ENCODE peak calls at places on chromosomes 3 and 15, in five cellular contexts. One of them, this sample, is unnamed.

GRCh38 chr3:53150247-53151085 is 10.5 kb upstream of the PRKCD start:
- DNase-seq in adipocyte: no peak
- DNase-seq in tibial artery: no peak
- DNase-seq in hepatocyte: no peak
- DNase-seq in psoas muscle: peak; percentile 67
- DNase-seq in this sample: peak; percentile 81

GRCh38 chr3:157921271-157921670 is 184.9 kb downstream of the SHOX2 start:
- DNase-seq in psoas muscle: no peak
- DNase-seq in tibial artery: no peak
- DNase-seq in adipocyte: peak; percentile 49
- DNase-seq in hepatocyte: no peak
- DNase-seq in this sample: no peak

GRCh38 chr3:169241928-169242751 is 421.4 kb downstream of the MECOM start:
- DNase-seq in tibial artery: no peak
- DNase-seq in adipocyte: peak; percentile 42
- DNase-seq in hepatocyte: peak; percentile 33
- DNase-seq in psoas muscle: no peak
- DNase-seq in this sample: peak; percentile 58

GRCh38 chr15:72155021-72155621 is 36.9 kb downstream of the SENP8 start:
- DNase-seq in hepatocyte: peak; percentile 64
- DNase-seq in adipocyte: peak; percentile 68
- DNase-seq in tibial artery: peak; percentile 84
- DNase-seq in psoas muscle: peak; percentile 78
- DNase-seq in this sample: peak; percentile 37

GRCh38 chr3:156474560-156475389 is 80.1 kb downstream of the SSR3 start:
- DNase-seq in tibial artery: no peak
- DNase-seq in adipocyte: no peak
- DNase-seq in psoas muscle: no peak
- DNase-seq in hepatocyte: no peak
- DNase-seq in this sample: no peak

GRCh38 chr3:156050918-156051317 is 69.5 kb upstream of the KCNAB1 start:
- DNase-seq in tibial artery: no peak
- DNase-seq in adipocyte: no peak
- DNase-seq in psoas muscle: no peak
- DNase-seq in hepatocyte: no peak
- DNase-seq in this sample: no peak

GRCh38 chr15:64249406-64249805 is 86.6 kb upstream of the PPIB start:
- DNase-seq in tibial artery: no peak
- DNase-seq in psoas muscle: no peak
- DNase-seq in hepatocyte: peak; percentile 37
- DNase-seq in adipocyte: no peak
- DNase-seq in this sample: no peak

GRCh38 chr15:96392380-96393208 is 62.1 kb downstream of the NR2F2 start:
- DNase-seq in psoas muscle: no peak
- DNase-seq in adipocyte: no peak
- DNase-seq in tibial artery: no peak
- DNase-seq in hepatocyte: no peak
- DNase-seq in this sample: no peak

GRCh38 chr15:48437178-48437577 is 105.9 kb downstream of the DUT start:
- DNase-seq in adipocyte: no peak
- DNase-seq in psoas muscle: no peak
- DNase-seq in tibial artery: no peak
- DNase-seq in hepatocyte: no peak
- DNase-seq in this sample: no peak

GRCh38 chr3:18062289-18063025 is 320.0 kb upstream of the TBC1D5 start:
- DNase-seq in adipocyte: peak; percentile 15
- DNase-seq in psoas muscle: no peak
- DNase-seq in hepatocyte: no peak
- DNase-seq in tibial artery: no peak
- DNase-seq in this sample: peak; percentile 36

GRCh38 chr15:75346796-75347221 is at the start of gene NEIL1:
- DNase-seq in adipocyte: peak; percentile 25
- DNase-seq in psoas muscle: peak; percentile 48
- DNase-seq in hepatocyte: peak; percentile 28
- DNase-seq in tibial artery: no peak
- DNase-seq in this sample: no peak

GRCh38 chr3:12972791-12973702 is 100.2 kb downstream of the IQSEC1 start:
- DNase-seq in tibial artery: no peak
- DNase-seq in psoas muscle: no peak
- DNase-seq in adipocyte: no peak
- DNase-seq in hepatocyte: no peak
- DNase-seq in this sample: no peak

GRCh38 chr3:150414273-150414672 is 6.2 kb downstream of the TSC22D2 start:
- DNase-seq in hepatocyte: peak; percentile 21
- DNase-seq in psoas muscle: no peak
- DNase-seq in tibial artery: no peak
- DNase-seq in adipocyte: peak; percentile 76
- DNase-seq in this sample: peak; percentile 44

GRCh38 chr15:67808821-67809220 is 16.5 kb upstream of the SKOR1 start:
- DNase-seq in hepatocyte: no peak
- DNase-seq in adipocyte: no peak
- DNase-seq in psoas muscle: no peak
- DNase-seq in tibial artery: no peak
- DNase-seq in this sample: no peak

GRCh38 chr3:135930243-135930642 is 35.3 kb upstream of the PPP2R3A start:
- DNase-seq in psoas muscle: no peak
- DNase-seq in adipocyte: peak; percentile 22
- DNase-seq in hepatocyte: no peak
- DNase-seq in tibial artery: no peak
- DNase-seq in this sample: no peak

GRCh38 chr3:56915969-56916586 is 114.3 kb upstream of the ARHGEF3 start:
- DNase-seq in tibial artery: no peak
- DNase-seq in psoas muscle: no peak
- DNase-seq in adipocyte: no peak
- DNase-seq in hepatocyte: no peak
- DNase-seq in this sample: no peak

GRCh38 chr3:152842423-152842822 is 7.5 kb downstream of the P2RY1 start:
- DNase-seq in psoas muscle: no peak
- DNase-seq in tibial artery: no peak
- DNase-seq in adipocyte: no peak
- DNase-seq in hepatocyte: no peak
- DNase-seq in this sample: no peak

GRCh38 chr3:55264933-55265332 is 222.2 kb downstream of the WNT5A start:
- DNase-seq in adipocyte: peak; percentile 17
- DNase-seq in psoas muscle: no peak
- DNase-seq in hepatocyte: no peak
- DNase-seq in tibial artery: no peak
- DNase-seq in this sample: no peak

GRCh38 chr3:55269096-55269495 is 218.0 kb downstream of the WNT5A start:
- DNase-seq in psoas muscle: no peak
- DNase-seq in tibial artery: no peak
- DNase-seq in adipocyte: no peak
- DNase-seq in hepatocyte: no peak
- DNase-seq in this sample: no peak

GRCh38 chr3:55270976-55271375 is 216.1 kb downstream of the WNT5A start:
- DNase-seq in adipocyte: no peak
- DNase-seq in psoas muscle: no peak
- DNase-seq in tibial artery: no peak
- DNase-seq in hepatocyte: no peak
- DNase-seq in this sample: no peak

GRCh38 chr3:55269636-55270035 is 217.5 kb downstream of the WNT5A start:
- DNase-seq in adipocyte: no peak
- DNase-seq in tibial artery: no peak
- DNase-seq in psoas muscle: no peak
- DNase-seq in hepatocyte: no peak
- DNase-seq in this sample: no peak

GRCh38 chr3:55267206-55267930 is 219.7 kb downstream of the WNT5A start:
- DNase-seq in hepatocyte: no peak
- DNase-seq in psoas muscle: no peak
- DNase-seq in tibial artery: no peak
- DNase-seq in adipocyte: peak; percentile 18
- DNase-seq in this sample: no peak
- H3K27me3 ChIP-seq in hepatocyte: no peaks in the 10 kb centered on the region
- H3K27me3 ChIP-seq in psoas muscle: no peaks in the 10 kb centered on the region
- H3K27me3 ChIP-seq in tibial artery: no peaks in the 10 kb centered on the region
- H3K27me3 ChIP-seq in adipocyte: no peaks in the 10 kb centered on the region
- H3K27me3 ChIP-seq in this sample: no peaks in the 10 kb centered on the region

DNA sequence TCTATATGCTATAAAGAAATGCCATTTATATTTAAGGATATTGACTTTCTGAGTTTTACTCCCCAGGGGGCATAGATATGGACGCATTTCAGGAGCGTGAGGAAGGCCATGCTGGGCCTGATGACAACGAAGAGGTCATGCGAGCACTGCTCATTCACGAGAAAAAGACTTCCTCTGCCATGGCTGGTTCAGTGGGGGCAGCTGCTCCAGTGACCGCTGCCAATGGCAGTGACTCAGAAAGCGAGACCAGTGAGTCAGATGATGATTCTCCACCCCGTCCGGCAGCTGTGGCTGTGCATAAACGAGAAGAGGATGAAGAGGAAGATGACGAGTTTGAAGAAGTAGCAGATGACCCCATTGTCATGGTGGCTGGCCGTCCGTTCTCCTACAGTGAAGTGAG is 38.4 kb downstream of the GTF2E1 start:
- DNase-seq in psoas muscle: peak; percentile 78
- DNase-seq in hepatocyte: no peak
- DNase-seq in adipocyte: no peak
- DNase-seq in tibial artery: peak; percentile 62
- DNase-seq in this sample: peak; percentile 98
- H3K27me3 ChIP-seq in psoas muscle: no peaks in the 10 kb centered on the region
- H3K27me3 ChIP-seq in hepatocyte: no peaks in the 10 kb centered on the region
- H3K27me3 ChIP-seq in adipocyte: no peaks in the 10 kb centered on the region
- H3K27me3 ChIP-seq in tibial artery: no peaks in the 10 kb centered on the region
- H3K27me3 ChIP-seq in this sample: no peaks in the 10 kb centered on the region

GRCh38 chr3:146164951-146165350 is 4.0 kb upstream of the PLOD2 start:
- DNase-seq in psoas muscle: no peak
- DNase-seq in adipocyte: no peak
- DNase-seq in tibial artery: no peak
- DNase-seq in hepatocyte: peak; percentile 36
- DNase-seq in this sample: no peak
- H3K27me3 ChIP-seq in psoas muscle: no peaks in the 10 kb centered on the region
- H3K27me3 ChIP-seq in adipocyte: no peaks in the 10 kb centered on the region
- H3K27me3 ChIP-seq in tibial artery: no peaks in the 10 kb centered on the region
- H3K27me3 ChIP-seq in hepatocyte: no peaks in the 10 kb centered on the region
- H3K27me3 ChIP-seq in this sample: no peaks in the 10 kb centered on the region

GRCh38 chr15:100059094-100059493 is 282.7 kb downstream of the ADAMTS17 start:
- DNase-seq in adipocyte: no peak
- DNase-seq in tibial artery: no peak
- DNase-seq in hepatocyte: no peak
- DNase-seq in psoas muscle: no peak
- DNase-seq in this sample: no peak
- H3K27me3 ChIP-seq in adipocyte: peaks cover 7% of the 10 kb centered on the region
- H3K27me3 ChIP-seq in tibial artery: no peaks in the 10 kb centered on the region
- H3K27me3 ChIP-seq in hepatocyte: no peaks in the 10 kb centered on the region
- H3K27me3 ChIP-seq in psoas muscle: no peaks in the 10 kb centered on the region
- H3K27me3 ChIP-seq in this sample: no peaks in the 10 kb centered on the region

GRCh38 chr15:94230886-94231727 is at the start of gene MCTP2:
- DNase-seq in adipocyte: peak; percentile 88
- DNase-seq in psoas muscle: peak; percentile 85
- DNase-seq in hepatocyte: peak; percentile 93
- DNase-seq in tibial artery: peak; percentile 73
- DNase-seq in this sample: peak; percentile 89
- H3K27me3 ChIP-seq in adipocyte: no peaks in the 10 kb centered on the region
- H3K27me3 ChIP-seq in psoas muscle: peaks cover 3% of the 10 kb centered on the region
- H3K27me3 ChIP-seq in hepatocyte: no peaks in the 10 kb centered on the region
- H3K27me3 ChIP-seq in tibial artery: peaks cover 5% of the 10 kb centered on the region
- H3K27me3 ChIP-seq in this sample: no peaks in the 10 kb centered on the region

GRCh38 chr3:38325256-38325655 is 21.3 kb upstream of the XYLB start:
- DNase-seq in adipocyte: no peak
- DNase-seq in psoas muscle: no peak
- DNase-seq in hepatocyte: no peak
- DNase-seq in tibial artery: peak; percentile 47
- DNase-seq in this sample: no peak

GRCh38 chr3:38327335-38328009 is 19.1 kb upstream of the XYLB start:
- DNase-seq in adipocyte: peak; percentile 8
- DNase-seq in psoas muscle: no peak
- DNase-seq in tibial artery: no peak
- DNase-seq in hepatocyte: no peak
- DNase-seq in this sample: no peak

GRCh38 chr3:38318766-38319671 is 27.6 kb upstream of the XYLB start:
- DNase-seq in tibial artery: peak; percentile 13
- DNase-seq in psoas muscle: no peak
- DNase-seq in adipocyte: no peak
- DNase-seq in hepatocyte: no peak
- DNase-seq in this sample: no peak

GRCh38 chr3:38317186-38317759 is 29.3 kb upstream of the XYLB start:
- DNase-seq in tibial artery: no peak
- DNase-seq in hepatocyte: no peak
- DNase-seq in psoas muscle: no peak
- DNase-seq in adipocyte: no peak
- DNase-seq in this sample: no peak

DNA sequence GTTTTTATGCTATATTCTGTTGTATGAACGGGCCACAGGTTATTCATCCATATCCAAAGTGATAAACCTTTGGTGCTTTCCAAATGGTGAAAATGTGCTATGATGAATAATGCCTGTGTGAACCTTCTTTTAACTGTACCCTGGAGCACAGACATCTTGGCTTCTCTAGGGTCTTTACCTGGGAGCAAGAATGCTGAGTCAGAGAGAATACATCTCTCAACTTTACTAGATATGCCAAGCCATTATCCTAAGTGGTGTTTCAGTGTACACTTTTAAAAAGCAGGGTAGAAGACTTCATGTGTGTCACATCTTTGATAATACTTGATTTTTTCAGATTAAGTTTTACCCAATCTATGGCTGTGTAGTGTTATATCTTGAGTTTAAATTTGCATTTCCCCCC is 23.5 kb upstream of the XYLB start:
- DNase-seq in psoas muscle: no peak
- DNase-seq in hepatocyte: no peak
- DNase-seq in adipocyte: no peak
- DNase-seq in tibial artery: no peak
- DNase-seq in this sample: no peak
- H3K27me3 ChIP-seq in psoas muscle: no peaks in the 10 kb centered on the region
- H3K27me3 ChIP-seq in hepatocyte: no peaks in the 10 kb centered on the region
- H3K27me3 ChIP-seq in adipocyte: no peaks in the 10 kb centered on the region
- H3K27me3 ChIP-seq in tibial artery: peaks cover 10% of the 10 kb centered on the region
- H3K27me3 ChIP-seq in this sample: no peaks in the 10 kb centered on the region

GRCh38 chr3:44120721-44121582 is 120.7 kb upstream of the TOPAZ1 start:
- DNase-seq in hepatocyte: no peak
- DNase-seq in psoas muscle: no peak
- DNase-seq in tibial artery: no peak
- DNase-seq in adipocyte: no peak
- DNase-seq in this sample: no peak

GRCh38 chr3:44125241-44125640 is 116.4 kb upstream of the TOPAZ1 start:
- DNase-seq in hepatocyte: no peak
- DNase-seq in tibial artery: no peak
- DNase-seq in adipocyte: peak; percentile 12
- DNase-seq in psoas muscle: no peak
- DNase-seq in this sample: no peak

GRCh38 chr3:44130249-44130648 is 111.4 kb upstream of the TOPAZ1 start:
- DNase-seq in adipocyte: no peak
- DNase-seq in psoas muscle: no peak
- DNase-seq in tibial artery: no peak
- DNase-seq in hepatocyte: no peak
- DNase-seq in this sample: no peak

GRCh38 chr3:44128057-44128775 is 113.5 kb upstream of the TOPAZ1 start:
- DNase-seq in adipocyte: no peak
- DNase-seq in psoas muscle: no peak
- DNase-seq in tibial artery: no peak
- DNase-seq in hepatocyte: no peak
- DNase-seq in this sample: no peak

DNA sequence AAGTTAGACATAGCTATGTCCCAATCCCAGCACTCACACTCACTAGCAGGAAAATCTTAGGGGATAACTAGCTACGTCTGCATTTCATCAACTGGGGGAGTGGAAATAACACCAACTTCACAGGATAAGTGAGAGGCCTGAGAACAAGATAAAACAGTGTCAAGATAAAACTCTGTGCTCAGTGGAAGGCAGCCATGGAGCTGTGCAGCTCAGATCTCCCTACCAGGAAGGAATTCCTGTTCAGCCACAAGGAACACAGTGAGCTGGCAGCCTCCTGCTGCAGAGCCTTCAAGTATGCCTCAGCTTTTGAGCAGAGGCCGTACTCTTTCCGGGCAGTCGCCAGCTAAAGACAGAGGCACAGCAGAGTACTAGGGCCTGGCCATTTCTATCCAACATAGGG is 115.8 kb upstream of the TOPAZ1 start:
- DNase-seq in hepatocyte: peak; percentile 56
- DNase-seq in tibial artery: no peak
- DNase-seq in adipocyte: peak; percentile 17
- DNase-seq in psoas muscle: no peak
- DNase-seq in this sample: no peak
- H3K27me3 ChIP-seq in hepatocyte: no peaks in the 10 kb centered on the region
- H3K27me3 ChIP-seq in tibial artery: no peaks in the 10 kb centered on the region
- H3K27me3 ChIP-seq in adipocyte: peaks cover 6% of the 10 kb centered on the region
- H3K27me3 ChIP-seq in psoas muscle: no peaks in the 10 kb centered on the region
- H3K27me3 ChIP-seq in this sample: no peaks in the 10 kb centered on the region

This sample was measured in MG63.